ENCODE peak calls at places on chromosomes 1 and 21, in seven cellular contexts. Q is spleen, S is sigmoid colon, Y is HL-60, O is SK-N-MC, X is endothelial cell of umbilical vein, W is upper lobe of left lung. M is an unnamed sample.

GRCh38 chr1:175540928-175541645 is 202.3 kb downstream of the TNR start:
- DNase-seq in X (peak; percentile 49), Y (no peak), W (no peak), O (no peak), S (no peak), Q (no peak), M (no peak)

GRCh38 chr1:99964806-99965205 is 5.0 kb upstream of the SLC35A3 start:
- DNase-seq in Y (no peak), S (no peak), O (no peak), W (no peak), X (no peak), Q (no peak), M (no peak)

GRCh38 chr21:39153373-39153772 is 29.9 kb downstream of the PSMG1 start:
- DNase-seq in X (no peak), Q (no peak), Y (no peak), S (no peak), O (no peak), W (no peak), M (peak; percentile 90)

GRCh38 chr21:45497846-45498645 is 44.2 kb downstream of the SLC19A1 start:
- DNase-seq in Q (peak; percentile 58), W (peak; percentile 67), X (no peak), Y (no peak), O (no peak), S (peak; percentile 35), M (no peak)

GRCh38 chr1:227396539-227397355 is 78.5 kb upstream of the CDC42BPA start:
- DNase-seq in X (no peak), O (no peak), Q (no peak), W (no peak), Y (no peak), S (no peak), M (no peak)

GRCh38 chr1:186842547-186842946 is 13.8 kb downstream of the PLA2G4A start:
- DNase-seq in X (no peak), Q (no peak), Y (no peak), W (no peak), S (no peak), O (no peak), M (no peak)

GRCh38 chr1:200670215-200671118 is 760 bp upstream of the DDX59 start:
- DNase-seq in Q (no peak), O (no peak), X (no peak), Y (peak; percentile 80), S (no peak), W (no peak), M (no peak)

GRCh38 chr21:34180826-34181359 is 107.5 kb downstream of the MRPS6 start:
- DNase-seq in Y (no peak), X (no peak), O (no peak), W (no peak), Q (no peak), S (peak; percentile 63), M (no peak)

GRCh38 chr1:92411511-92411910 is 75.2 kb downstream of the GFI1 start:
- DNase-seq in W (no peak), X (no peak), S (no peak), Y (no peak), O (no peak), Q (no peak), M (peak; percentile 4)

DNA sequence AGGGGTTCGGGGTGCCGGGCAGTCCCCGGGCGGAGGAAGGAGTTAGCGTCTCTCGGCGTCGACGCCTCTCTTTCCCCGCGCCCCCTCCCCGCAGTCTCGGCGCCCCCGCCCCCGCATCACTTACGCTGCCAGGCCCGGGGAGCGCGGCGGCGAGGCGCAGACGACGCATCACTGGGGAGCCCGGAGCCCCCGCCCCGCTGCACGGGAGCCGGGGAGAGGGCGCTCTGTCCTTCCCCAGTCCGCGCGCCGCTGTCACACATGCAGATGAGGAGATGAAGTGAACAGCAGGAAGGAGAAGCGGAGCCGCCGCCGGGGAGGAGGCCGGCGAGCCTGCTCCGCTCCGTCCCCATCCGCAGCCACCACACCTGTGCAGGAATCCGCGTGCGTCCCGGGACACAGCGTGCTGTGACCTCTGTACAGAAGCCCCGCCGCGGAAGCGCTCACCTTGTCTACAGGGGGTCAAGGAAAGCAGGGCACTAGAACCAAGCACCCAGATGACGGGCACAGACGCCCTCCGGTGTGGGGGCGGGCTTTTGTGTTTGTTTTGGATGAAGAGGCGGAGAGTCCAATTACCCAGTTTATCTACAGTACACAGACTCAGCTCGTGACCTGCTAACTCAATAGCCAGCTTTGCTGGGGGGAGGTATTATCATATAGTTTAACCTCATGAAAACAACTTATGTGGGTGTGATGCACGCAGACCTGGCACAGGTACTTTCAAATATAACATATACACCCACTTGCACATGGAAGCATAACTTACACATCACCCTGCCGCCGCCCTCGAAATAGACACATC is 12.5 kb downstream of the KLHDC8A start:
- DNase-seq in Y (no peak), S (no peak), W (peak; percentile 86), Q (peak; percentile 87), O (no peak), X (no peak), M (no peak)
- TF ChIP-seq POLR2AphosphoS5 in Y (no peak), S (no peak), W (no peak), Q (no peak), O (no peak), X (no peak), M (no peak)

DNA sequence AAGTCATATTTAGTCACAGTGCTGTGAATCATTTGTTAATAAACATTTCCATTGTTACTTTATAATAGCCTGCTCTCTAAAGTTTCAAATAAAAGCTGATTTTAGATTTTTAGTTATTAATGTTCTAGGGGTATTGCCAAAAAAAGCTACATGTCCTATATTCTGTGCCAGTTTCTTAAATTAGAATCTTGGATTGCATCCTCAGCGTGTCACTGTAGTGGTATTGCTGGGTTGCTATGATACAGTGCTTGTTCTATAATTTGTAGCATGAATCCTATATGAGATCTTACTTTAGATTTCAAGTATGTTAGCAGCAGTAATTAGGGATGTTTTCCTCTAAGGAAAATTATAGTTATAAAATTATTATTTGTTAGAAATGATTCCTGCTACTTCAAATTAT is 16.4 kb downstream of the PPP2R5A start:
- DNase-seq in O (no peak), Q (no peak), S (no peak), X (no peak), Y (no peak), W (no peak), M (no peak)
- H3K27ac ChIP-seq in O (no peak overlapping the region), Q (no peak overlapping the region), S (peak overlapping the region; percentile 16), X (no peak overlapping the region), Y (no peak overlapping the region), W (no peak overlapping the region), M (no peak overlapping the region)

DNA sequence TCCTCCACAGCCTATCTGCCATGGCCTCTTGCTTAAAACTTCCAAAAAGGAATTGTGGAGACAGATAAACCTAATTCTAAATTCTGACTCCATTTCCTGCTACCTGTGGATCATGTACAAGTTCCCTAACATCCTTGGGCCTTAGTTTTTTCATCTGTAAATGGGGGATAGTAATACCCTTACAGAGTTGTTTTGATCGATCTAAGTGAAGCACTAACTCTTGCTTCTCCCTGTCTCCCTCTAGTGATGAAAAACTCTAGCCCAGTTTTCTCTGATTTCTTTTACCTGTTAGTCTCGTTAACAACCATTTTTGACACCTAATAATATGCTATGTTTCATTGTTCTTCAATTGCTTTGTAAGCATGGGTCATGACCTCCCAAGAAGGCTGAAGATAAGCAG is 65.9 kb downstream of the TM2D1 start:
- DNase-seq in X (peak; percentile 11), O (no peak), Q (no peak), S (no peak), Y (no peak), W (no peak), M (no peak)
- H3K4me3 ChIP-seq in X (no peak overlapping the region), O (no peak overlapping the region), Q (no peak overlapping the region), S (no peak overlapping the region), Y (no peak overlapping the region), W (no peak overlapping the region), M (no peak overlapping the region)

GRCh38 chr1:151539321-151540020 is 638 bp upstream of the TUFT1 start:
- DNase-seq in Y (peak; percentile 95), Q (peak; percentile 91), O (no peak), S (peak; percentile 90), W (no peak), X (peak; percentile 62), M (peak; percentile 93)
- TF ChIP-seq POLR2AphosphoS5 in Y (no peak), Q (no peak), O (no peak), S (no peak), W (no peak), X (no peak), M (no peak)

GRCh38 chr1:14914351-14914988 is 239.1 kb upstream of the TMEM51 start:
- DNase-seq in Y (no peak), S (no peak), O (no peak), Q (no peak), W (no peak), X (no peak), M (no peak)

GRCh38 chr1:14912831-14913230 is 240.7 kb upstream of the TMEM51 start:
- DNase-seq in X (no peak), S (no peak), O (no peak), Y (no peak), W (no peak), Q (no peak), M (no peak)

GRCh38 chr1:14910947-14911721 is 242.4 kb upstream of the TMEM51 start:
- DNase-seq in O (no peak), Q (peak; percentile 86), W (no peak), S (no peak), Y (no peak), X (no peak), M (no peak)

GRCh38 chr1:14915356-14916054 is 238.0 kb upstream of the TMEM51 start:
- DNase-seq in Q (no peak), X (peak; percentile 47), W (no peak), O (no peak), Y (peak; percentile 23), S (no peak), M (no peak)

GRCh38 chr1:14913475-14914155 is 239.9 kb upstream of the TMEM51 start:
- DNase-seq in Y (no peak), W (no peak), Q (no peak), O (no peak), S (no peak), X (no peak), M (no peak)
- H3K27ac ChIP-seq in Y (no peak overlapping the region), W (no peak overlapping the region), Q (peak overlapping the region; percentile 67), O (no peak overlapping the region), S (no peak overlapping the region), X (no peak overlapping the region), M (no peak overlapping the region)